ENCODE peak calls at places on chromosomes 16 and 17, in four cellular contexts. O is GM10248, Y is kidney epithelial cell, S is GM12865. L is an unnamed sample.
A peak's percentile ranks its signal among the peaks of the same experiment; 100 is the strongest.

GRCh38 chr17:67637901-67638641 is 79.7 kb upstream of the NOL11 start:
- DNase-seq in Y (peak; percentile 32), O (no peak), S (no peak), L (no peak)

GRCh38 chr17:79618383-79619067 is 7.7 kb upstream of the RBFOX3 start:
- DNase-seq in Y (no peak), S (no peak), O (no peak), L (no peak)

GRCh38 chr16:8959921-8960787 is 3.6 kb downstream of the USP7 start:
- DNase-seq in Y (no peak), O (no peak), S (peak; percentile 70), L (no peak)

GRCh38 chr16:64882385-64882784 is 239.5 kb downstream of the CDH11 start:
- DNase-seq in O (no peak), Y (no peak), S (no peak), L (no peak)

GRCh38 chr17:13140750-13141149 is 122.9 kb upstream of the ELAC2 start:
- DNase-seq in S (no peak), O (no peak), Y (no peak), L (no peak)

GRCh38 chr17:71828182-71828596 is 292.6 kb upstream of the SOX9 start:
- DNase-seq in O (no peak), S (no peak), Y (no peak), L (no peak)

GRCh38 chr17:57726838-57727237 is 18.3 kb downstream of the CCDC182 start:
- DNase-seq in S (no peak), Y (no peak), O (no peak), L (no peak)

GRCh38 chr17:75011788-75012319 is 616 bp upstream of the MRPL58 start:
- DNase-seq in Y (no peak), S (no peak), O (no peak), L (no peak)

GRCh38 chr17:17098426-17099035 is 56.3 kb downstream of the MPRIP start:
- DNase-seq in Y (no peak), O (no peak), S (no peak), L (no peak)

GRCh38 chr17:62888148-62888547 is 77.9 kb upstream of the TANC2 start:
- DNase-seq in S (no peak), Y (no peak), O (no peak), L (no peak)

GRCh38 chr16:29198231-29198630 is 208.3 kb downstream of the NPIPB11 start:
- DNase-seq in S (no peak), Y (no peak), O (no peak), L (no peak)

DNA sequence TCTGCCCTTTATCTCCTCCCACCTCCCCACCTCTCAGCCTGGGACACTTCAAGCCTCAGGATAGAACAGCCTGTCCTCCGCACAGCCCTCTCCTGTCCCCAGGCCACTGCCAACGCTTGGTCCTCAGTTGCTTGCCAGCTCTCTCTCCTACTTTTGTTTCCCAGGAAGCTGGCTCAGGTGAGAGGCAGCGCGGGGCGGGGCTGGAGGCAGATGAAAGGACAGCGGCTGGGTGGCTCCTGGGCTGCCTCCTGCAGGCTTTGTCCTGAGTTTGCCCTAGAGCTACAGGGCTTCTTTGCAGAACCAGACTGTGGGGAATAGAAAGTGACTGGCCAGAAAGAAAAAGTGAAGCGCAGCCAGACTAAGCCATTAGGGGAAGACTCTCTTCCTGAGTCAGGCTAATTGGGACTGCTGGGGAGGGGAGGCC is 48.2 kb upstream of the CDC42EP4 start:
- DNase-seq in S (no peak), O (no peak), Y (no peak), L (no peak)
- TF ChIP-seq CTCF in S (no peak), O (no peak), Y (no peak), L (no peak)

GRCh38 chr17:76354317-76354729 is 607 bp upstream of the PRPSAP1 start:
- DNase-seq in O (no peak), S (no peak), Y (no peak), L (no peak)

GRCh38 chr17:76354747-76355310 is 1.1 kb upstream of the PRPSAP1 start:
- DNase-seq in S (no peak), Y (no peak), O (no peak), L (no peak)

GRCh38 chr17:76353004-76353598 is 615 bp downstream of the PRPSAP1 start:
- DNase-seq in O (peak; percentile 58), S (peak; percentile 18), Y (no peak), L (no peak)

GRCh38 chr17:76351526-76352071 is 2.1 kb downstream of the PRPSAP1 start:
- DNase-seq in O (no peak), S (no peak), Y (no peak), L (no peak)

GRCh38 chr17:76353599-76354316 is at the start of gene PRPSAP1:
- DNase-seq in O (peak; percentile 93), Y (peak; percentile 49), S (peak; percentile 95), L (no peak)
- TF ChIP-seq CTCF in O (no peak), Y (peak; percentile 15), S (no peak), L (peak; percentile 64)

DNA sequence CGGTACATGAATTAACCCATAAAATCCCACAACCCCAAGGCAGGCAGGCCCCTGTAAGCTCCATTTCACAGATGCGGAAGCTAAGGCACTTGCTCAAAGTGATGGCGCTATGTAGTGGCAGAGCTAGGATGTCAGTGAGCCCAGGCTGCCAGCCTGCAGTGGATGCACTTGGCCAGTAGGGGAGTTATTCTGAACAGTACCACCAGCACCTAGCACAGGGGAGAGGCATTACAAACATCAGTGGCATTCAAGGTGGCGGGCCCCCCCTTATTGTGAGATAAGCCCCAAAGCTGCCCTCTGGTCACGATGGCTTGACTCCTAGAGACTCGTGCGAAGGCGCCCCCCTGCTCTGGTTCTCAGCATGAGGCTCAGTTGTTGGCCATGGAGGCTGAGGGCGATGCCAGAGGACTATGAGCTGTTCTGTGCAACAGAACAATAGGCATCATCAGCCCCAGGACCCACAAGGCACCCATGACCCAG is 33.8 kb downstream of the GTF3C1 start:
- DNase-seq in S (peak; percentile 57), O (peak; percentile 59), Y (no peak), L (no peak)
- TF ChIP-seq CTCF in S (peak; percentile 78), O (peak; percentile 51), Y (peak; percentile 66), L (peak; percentile 61)

DNA sequence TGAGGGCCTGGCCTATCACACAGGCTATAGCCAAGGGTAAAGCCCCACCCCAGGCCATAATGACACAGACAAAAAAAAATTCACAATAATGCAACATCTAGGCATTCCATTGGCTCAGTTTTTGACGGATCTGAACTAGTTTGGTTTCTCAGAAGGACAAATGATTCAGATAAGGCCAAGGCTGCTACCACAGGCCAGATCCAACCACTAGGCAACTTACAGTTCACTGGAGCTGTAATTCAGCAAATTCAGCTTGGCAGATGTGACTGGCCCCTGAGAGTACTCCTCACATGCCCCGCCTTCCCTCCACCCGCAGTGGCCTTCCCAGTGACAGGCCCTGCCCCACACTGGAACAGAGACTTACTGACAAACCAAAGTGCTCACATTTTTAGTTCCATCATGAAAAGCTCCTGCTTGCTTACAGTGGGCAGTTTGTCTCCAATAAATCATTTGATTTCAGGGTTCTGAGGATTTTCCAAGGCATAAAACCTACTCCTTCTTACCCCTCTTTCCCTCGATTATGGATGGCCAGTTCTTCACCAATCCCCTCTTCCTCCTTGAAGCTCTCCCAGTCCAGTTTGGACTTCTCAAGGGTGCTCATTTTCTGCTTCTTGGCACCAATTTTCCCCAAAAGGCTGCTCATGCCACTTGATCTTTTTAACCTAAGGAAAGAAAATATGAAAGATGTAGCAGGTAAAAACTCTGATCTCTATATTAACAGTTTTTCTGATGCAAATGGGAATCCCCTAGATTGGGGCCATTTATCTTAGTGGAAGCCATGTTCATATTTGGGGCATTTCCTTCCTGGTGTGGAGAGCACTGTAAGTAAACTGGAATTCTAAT is 53.3 kb upstream of the BCAR1 start:
- DNase-seq in S (no peak), O (no peak), Y (peak; percentile 28), L (peak; percentile 50)
- TF ChIP-seq CTCF in S (no peak), O (no peak), Y (no peak), L (no peak)

GRCh38 chr16:49352923-49353322 is 20.7 kb upstream of the C16orf78 start:
- DNase-seq in Y (no peak), O (no peak), S (peak; percentile 17), L (no peak)
- TF ChIP-seq CTCF in Y (peak; percentile 27), O (no peak), S (peak; percentile 43), L (peak; percentile 28)

GRCh38 chr17:43917348-43918025 is 10.2 kb upstream of the MPP2 start:
- DNase-seq in Y (no peak), S (peak; percentile 79), O (peak; percentile 57), L (no peak)
- TF ChIP-seq CTCF in Y (peak; percentile 64), S (peak; percentile 65), O (peak; percentile 39), L (peak; percentile 71)

GRCh38 chr16:51615141-51615540 is 464.1 kb upstream of the SALL1 start:
- DNase-seq in S (no peak), O (no peak), Y (no peak), L (no peak)
- TF ChIP-seq CTCF in S (no peak), O (no peak), Y (no peak), L (no peak)

GRCh38 chr17:40422990-40423611 is 5.4 kb upstream of the TOP2A start:
- DNase-seq in Y (no peak), O (no peak), S (no peak), L (no peak)
- TF ChIP-seq CTCF in Y (no peak), O (no peak), S (no peak), L (no peak)

GRCh38 chr17:18219016-18219415 is 6.4 kb upstream of the LLGL1 start:
- DNase-seq in S (no peak), O (no peak), Y (no peak), L (no peak)
- TF ChIP-seq CTCF in S (no peak), O (no peak), Y (no peak), L (no peak)

L was measured in AG04449.